ENCODE peak calls at places on chromosomes 5 and 9, in five cellular contexts. R is Caco-2, P is HCT116, L is type B pancreatic cell, V is HepG2. K is an unnamed sample.
A peak's percentile ranks its signal among the peaks of the same experiment; 100 is the strongest.

GRCh38 chr9:134634667-134635230 is 6.9 kb upstream of the COL5A1 start:
- DNase-seq in R (no peak), P (no peak), L (no peak), V (no peak), K (no peak)

GRCh38 chr5:61784337-61784736 is 452.3 kb downstream of the ZSWIM6 start:
- DNase-seq in R (no peak), P (no peak), L (no peak), V (no peak), K (no peak)

GRCh38 chr5:618450-618849 is 6.3 kb downstream of the CEP72 start:
- DNase-seq in R (no peak), P (no peak), L (peak; percentile 18), V (no peak), K (no peak)

GRCh38 chr5:50440651-50441478 is at the start of gene EMB:
- DNase-seq in R (peak; percentile 47), P (peak; percentile 31), L (peak; percentile 73), V (no peak), K (peak; percentile 80)

GRCh38 chr5:126883801-126884200 is 106.9 kb downstream of the LMNB1 start:
- DNase-seq in R (no peak), P (no peak), L (no peak), V (no peak), K (no peak)

GRCh38 chr9:95854386-95855015 is 21.0 kb upstream of the ERCC6L2 start:
- DNase-seq in R (no peak), P (no peak), L (no peak), V (no peak), K (no peak)

GRCh38 chr9:122988919-122989614 is 44.4 kb upstream of the GPR21 start:
- DNase-seq in R (no peak), P (no peak), L (no peak), V (no peak), K (no peak)

GRCh38 chr9:22382331-22382730 is 64.3 kb upstream of the DMRTA1 start:
- DNase-seq in R (no peak), P (no peak), L (no peak), V (no peak), K (no peak)

GRCh38 chr9:35598863-35599590 is 6.0 kb upstream of the TESK1 start:
- DNase-seq in R (peak; percentile 58), P (no peak), L (no peak), V (peak; percentile 65), K (no peak)

GRCh38 chr5:31232273-31232888 is 38.9 kb downstream of the CDH6 start:
- DNase-seq in R (peak; percentile 71), P (peak; percentile 7), L (no peak), V (peak; percentile 48), K (peak; percentile 56)

GRCh38 chr5:167233507-167233906 is 1057.9 kb upstream of the WWC1 start:
- DNase-seq in R (no peak), P (no peak), L (no peak), V (no peak), K (no peak)

GRCh38 chr5:81417052-81417451 is 23.1 kb upstream of the ACOT12 start:
- DNase-seq in R (no peak), P (peak; percentile 48), L (no peak), V (no peak), K (no peak)

GRCh38 chr9:25935188-25935587 is 256.9 kb upstream of the TUSC1 start:
- DNase-seq in R (no peak), P (no peak), L (no peak), V (no peak), K (no peak)

GRCh38 chr9:33782395-33783152 is 12.8 kb upstream of the PRSS3 start:
- DNase-seq in R (no peak), P (no peak), L (no peak), V (no peak), K (no peak)

GRCh38 chr5:18745988-18746615 is 1111.8 kb downstream of the TAF11L14 start:
- DNase-seq in R (no peak), P (no peak), L (no peak), V (peak; percentile 45), K (peak; percentile 51)

GRCh38 chr9:19116391-19116790 is 10.9 kb downstream of the PLIN2 start:
- DNase-seq in R (no peak), P (no peak), L (no peak), V (no peak), K (no peak)

GRCh38 chr5:133391349-133392136 is 220.8 kb downstream of the FSTL4 start:
- DNase-seq in R (no peak), P (no peak), L (peak; percentile 52), V (no peak), K (no peak)

GRCh38 chr9:114697951-114698351 is 16.0 kb upstream of the TEX48 start:
- DNase-seq in R (no peak), P (no peak), L (no peak), V (no peak), K (no peak)

GRCh38 chr9:2291980-2292704 is 277.0 kb downstream of the SMARCA2 start:
- DNase-seq in R (peak; percentile 11), P (no peak), L (no peak), V (no peak), K (peak; percentile 12)

GRCh38 chr9:126761274-126761673 is 43.6 kb upstream of the ZBTB43 start:
- DNase-seq in R (no peak), P (no peak), L (no peak), V (no peak), K (no peak)

GRCh38 chr5:40570408-40571129 is 109.1 kb upstream of the PTGER4 start:
- DNase-seq in R (no peak), P (no peak), L (no peak), V (no peak), K (no peak)

GRCh38 chr9:88775037-88775471 is 216.2 kb upstream of the S1PR3 start:
- DNase-seq in R (peak; percentile 24), P (no peak), L (no peak), V (no peak), K (no peak)

GRCh38 chr9:10855847-10856246 is 243.0 kb upstream of the PTPRD start:
- DNase-seq in R (no peak), P (no peak), L (no peak), V (no peak), K (no peak)

GRCh38 chr5:86971034-86971511 is 296.6 kb upstream of the RASA1 start:
- DNase-seq in R (peak; percentile 9), P (peak; percentile 18), L (no peak), V (peak; percentile 3), K (peak; percentile 23)
- TF ChIP-seq CTCF in R (no peak), P (peak; percentile 28), L (no peak), V (peak; percentile 40), K (no peak)

GRCh38 chr9:37941253-37941652 is 37.3 kb upstream of the SLC25A51 start:
- DNase-seq in R (no peak), P (no peak), L (no peak), V (no peak), K (no peak)
- TF ChIP-seq CTCF in R (no peak), P (peak; percentile 7), L (no peak), V (peak; percentile 24), K (no peak)

DNA sequence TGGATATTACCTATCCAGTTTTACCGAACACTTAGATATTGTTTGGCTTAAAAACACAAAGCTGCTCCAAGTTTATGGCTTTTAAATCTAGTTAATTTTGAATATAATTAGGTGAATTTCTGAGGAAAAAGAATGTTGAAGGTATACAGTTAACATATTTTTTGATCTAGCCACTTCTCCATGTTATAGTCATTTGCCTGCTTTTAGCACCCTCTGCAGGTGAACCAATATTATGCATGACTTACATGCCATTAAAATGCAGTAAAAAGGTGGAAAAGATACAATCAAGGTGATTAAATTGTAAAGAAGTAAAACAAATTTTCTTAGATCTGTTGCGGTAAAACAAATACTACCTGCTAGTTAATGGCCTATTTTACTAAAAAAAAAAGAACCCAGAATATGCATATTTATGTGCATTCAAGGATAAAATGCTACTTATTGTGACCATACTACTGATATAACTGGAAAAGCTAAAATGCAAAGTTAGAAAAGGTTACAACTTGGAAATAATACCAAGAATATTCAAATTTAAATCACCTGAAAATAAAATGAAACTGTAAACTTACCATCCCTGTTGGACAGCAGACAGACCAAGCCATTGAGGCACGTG is 132.1 kb downstream of the AP3B1 start:
- DNase-seq in R (peak; percentile 47), P (peak; percentile 41), L (no peak), V (peak; percentile 13), K (peak; percentile 35)
- TF ChIP-seq CTCF in R (peak; percentile 56), P (peak; percentile 56), L (peak; percentile 83), V (peak; percentile 56), K (peak; percentile 32)

GRCh38 chr9:133427658-133428348 is 5.6 kb downstream of the ADAMTS13 start:
- DNase-seq in R (no peak), P (no peak), L (no peak), V (peak; percentile 62), K (no peak)

GRCh38 chr9:133428579-133429215 is 6.5 kb downstream of the ADAMTS13 start:
- DNase-seq in R (peak; percentile 77), P (no peak), L (no peak), V (peak; percentile 12), K (no peak)

GRCh38 chr9:133429216-133429613 is 7.0 kb downstream of the ADAMTS13 start:
- DNase-seq in R (no peak), P (no peak), L (no peak), V (no peak), K (no peak)

GRCh38 chr9:133430244-133430643 is 8.1 kb downstream of the ADAMTS13 start:
- DNase-seq in R (no peak), P (no peak), L (no peak), V (no peak), K (no peak)

DNA sequence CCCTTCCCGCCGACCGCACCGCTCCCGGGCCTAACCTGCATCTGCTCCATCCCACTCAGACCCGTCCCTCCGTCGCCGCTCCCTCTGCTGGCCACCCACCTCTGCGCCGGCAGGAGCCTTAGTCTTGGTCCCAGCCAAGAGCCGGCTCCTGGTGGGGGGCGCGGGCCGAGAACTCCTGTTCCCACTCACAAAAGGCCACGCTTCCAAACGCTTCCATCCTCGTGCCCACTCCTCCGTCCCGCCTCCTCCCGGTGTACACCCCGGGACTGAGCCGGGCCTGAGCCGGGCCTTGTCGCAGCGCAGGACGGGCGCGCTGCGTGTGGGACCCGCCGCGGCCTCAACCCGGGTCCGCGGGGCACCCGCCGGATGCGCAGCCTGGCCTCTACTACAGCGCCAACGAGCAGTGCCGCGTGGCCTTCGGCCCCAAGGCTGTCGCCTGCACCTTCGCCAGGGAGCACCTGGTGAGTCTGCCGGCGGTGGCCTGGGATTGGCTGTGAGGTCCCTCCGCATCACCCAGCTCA is 7.5 kb downstream of the ADAMTS13 start:
- DNase-seq in R (peak; percentile 55), P (no peak), L (no peak), V (peak; percentile 21), K (no peak)
- TF ChIP-seq CTCF in R (peak; percentile 13), P (peak; percentile 35), L (peak; percentile 68), V (peak; percentile 76), K (no peak)

GRCh38 chr5:108793207-108793606 is 45.5 kb downstream of the FER start:
- DNase-seq in R (no peak), P (no peak), L (no peak), V (no peak), K (no peak)
- TF ChIP-seq CTCF in R (no peak), P (no peak), L (no peak), V (no peak), K (no peak)

GRCh38 chr5:87900419-87900818 is 368.2 kb downstream of the TMEM161B start:
- DNase-seq in R (no peak), P (no peak), L (no peak), V (no peak), K (no peak)
- TF ChIP-seq CTCF in R (no peak), P (no peak), L (no peak), V (no peak), K (no peak)

K was measured in Calu3.